ENCODE peak calls at places on chromosomes 11 and 22, in four cellular contexts. B is sigmoid colon, X is IMR-90, P is breast epithelium. W is an unnamed sample.

GRCh38 chr22:45868586-45869443 is 108.1 kb downstream of the WNT7B start:
- DNase-seq in B (peak), X (no peak), P (peak), W (no peak)

GRCh38 chr11:72179804-72180396 is 12.0 kb upstream of the FOLR1 start:
- DNase-seq in B (no peak), X (no peak), P (no peak), W (no peak)

GRCh38 chr11:43576834-43577521 is 103.6 kb upstream of the HSD17B12 start:
- DNase-seq in B (no peak), X (peak), P (no peak), W (no peak)

GRCh38 chr11:75896843-75897419 is 81.9 kb downstream of the UVRAG start:
- DNase-seq in B (no peak), X (peak), P (no peak), W (no peak)

GRCh38 chr11:67464411-67465189 is 4.5 kb downstream of the TMEM134 start:
- DNase-seq in B (peak), X (peak), P (peak), W (peak)

GRCh38 chr11:68296344-68297051 is 15.9 kb upstream of the LRP5 start:
- DNase-seq in B (no peak), X (no peak), P (no peak), W (no peak)

GRCh38 chr11:34549271-34549670 is 35.7 kb upstream of the ELF5 start:
- DNase-seq in B (no peak), X (no peak), P (no peak), W (peak)

GRCh38 chr11:34188181-34188580 is 82.8 kb downstream of the NAT10 start:
- DNase-seq in B (no peak), X (no peak), P (no peak), W (no peak)

GRCh38 chr22:46007003-46007847 is 30.3 kb upstream of the WNT7B start:
- DNase-seq in B (peak), X (peak), P (peak), W (peak)

GRCh38 chr11:36953986-36954385 is 355.9 kb upstream of the RAG2 start:
- DNase-seq in B (no peak), X (no peak), P (no peak), W (no peak)

GRCh38 chr11:7665473-7666291 is 7.6 kb downstream of the CYB5R2 start:
- DNase-seq in B (peak), X (peak), P (peak), W (peak)

GRCh38 chr11:128261011-128261421 is 326.3 kb downstream of the ETS1 start:
- DNase-seq in B (no peak), X (no peak), P (no peak), W (no peak)

GRCh38 chr11:62489204-62489603 is 57.4 kb downstream of the AHNAK start:
- DNase-seq in B (no peak), X (peak), P (no peak), W (no peak)

GRCh38 chr22:37823134-37823985 is at the start of gene GALR3:
- DNase-seq in B (no peak), X (no peak), P (no peak), W (no peak)

GRCh38 chr11:8989411-8989810 is 14.4 kb downstream of the NRIP3 start:
- DNase-seq in B (no peak), X (peak), P (no peak), W (no peak)

GRCh38 chr11:6604081-6604626 is 580 bp downstream of the ILK start:
- DNase-seq in B (peak), X (peak), P (no peak), W (peak)

GRCh38 chr11:105132716-105133511 is 6.7 kb downstream of the CARD18 start:
- DNase-seq in B (no peak), X (peak), P (no peak), W (no peak)

GRCh38 chr11:47950396-47950795 is 30.0 kb upstream of the PTPRJ start:
- DNase-seq in B (no peak), X (no peak), P (no peak), W (no peak)

GRCh38 chr11:66861774-66862558 is 5.1 kb downstream of the LRFN4 start:
- DNase-seq in B (peak), X (no peak), P (no peak), W (no peak)

GRCh38 chr11:67630943-67631331 is 1.2 kb upstream of the NUDT8 start:
- DNase-seq in B (no peak), X (no peak), P (no peak), W (no peak)

GRCh38 chr22:23282089-23282501 is 101.8 kb downstream of the BCR start:
- DNase-seq in B (peak), X (peak), P (peak), W (peak)

GRCh38 chr11:26244207-26244606 is 87.7 kb upstream of the ANO3 start:
- DNase-seq in B (no peak), X (peak), P (no peak), W (no peak)

GRCh38 chr22:48900626-48901025 is 927.0 kb downstream of the BRD1 start:
- DNase-seq in B (no peak), X (no peak), P (no peak), W (no peak)

GRCh38 chr22:41966607-41967240 is 2.5 kb upstream of the SEPTIN3 start:
- DNase-seq in B (no peak), X (peak), P (no peak), W (no peak)

GRCh38 chr11:74678591-74679512 is 52.4 kb downstream of the CHRDL2 start:
- DNase-seq in B (no peak), X (peak), P (peak), W (peak)

GRCh38 chr22:50115693-50116092 is 25.9 kb downstream of the MOV10L1 start:
- DNase-seq in B (peak), X (peak), P (peak), W (peak)

GRCh38 chr11:12410006-12410728 is 32.8 kb downstream of the PARVA start:
- DNase-seq in B (peak), X (peak), P (no peak), W (no peak)

GRCh38 chr11:7154881-7155344 is 66.1 kb downstream of the RBMXL2 start:
- DNase-seq in B (no peak), X (no peak), P (no peak), W (no peak)

GRCh38 chr22:42324991-42325710 is 54.7 kb upstream of the TCF20 start:
- DNase-seq in B (no peak), X (no peak), P (no peak), W (no peak)

GRCh38 chr22:31490496-31490925 is 869 bp upstream of the EIF4ENIF1 start:
- DNase-seq in B (peak), X (peak), P (peak), W (peak)

GRCh38 chr11:123301696-123302400 is 106.8 kb upstream of the CLMP start:
- DNase-seq in B (peak), X (peak), P (no peak), W (peak)

GRCh38 chr11:94861306-94861845 is 93.2 kb downstream of the AMOTL1 start:
- DNase-seq in B (no peak), X (no peak), P (no peak), W (no peak)

GRCh38 chr11:2301631-2302272 is at the start of the genes C11orf21 and TSPAN32:
- DNase-seq in B (no peak), X (peak), P (peak), W (no peak)

DNA sequence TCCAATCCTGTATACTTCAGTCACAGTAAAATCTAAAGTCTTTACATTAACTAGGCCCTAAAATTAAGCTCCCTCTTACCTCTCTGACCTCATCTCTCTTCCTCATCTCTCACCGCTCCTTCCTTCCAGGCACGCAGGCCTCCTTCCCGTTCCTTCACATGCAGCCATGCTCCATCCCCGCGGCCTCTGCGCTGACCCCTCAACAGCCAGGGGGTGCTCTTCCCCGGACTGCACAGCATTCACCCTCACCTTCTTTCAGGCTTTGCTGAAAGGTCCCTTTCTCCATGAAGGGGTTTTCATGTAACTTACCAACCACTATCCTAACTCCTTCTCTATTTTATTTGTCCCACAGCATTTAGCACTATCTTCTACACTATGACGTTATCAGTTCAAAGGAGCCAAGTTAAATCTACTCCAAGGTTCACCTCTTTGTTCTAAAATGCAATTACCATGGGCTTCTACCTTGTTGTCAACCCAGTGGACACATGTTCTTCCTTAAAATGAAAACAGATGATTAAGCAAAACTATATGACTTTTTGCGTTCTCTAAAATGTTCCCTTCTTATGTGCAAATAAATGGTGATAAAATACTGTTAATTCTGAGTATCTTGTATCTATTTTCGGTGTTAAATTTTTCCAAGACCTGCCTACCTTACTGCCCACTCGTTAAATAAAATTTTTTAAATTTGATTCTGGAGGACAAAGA is 57.8 kb upstream of the APOA1 start:
- DNase-seq in B (peak), X (no peak), P (no peak), W (peak)
- TF ChIP-seq CTCF in B (no peak), X (peak), P (no peak), W (no peak)

GRCh38 chr22:44332946-44333345 is 20.2 kb upstream of the SHISAL1 start:
- DNase-seq in B (peak), X (no peak), P (no peak), W (no peak)

GRCh38 chr22:44333847-44334635 is 21.3 kb upstream of the SHISAL1 start:
- DNase-seq in B (no peak), X (no peak), P (no peak), W (no peak)

GRCh38 chr22:44335903-44336803 is 23.4 kb upstream of the SHISAL1 start:
- DNase-seq in B (no peak), X (no peak), P (no peak), W (no peak)

GRCh38 chr22:44336962-44337657 is 24.4 kb upstream of the SHISAL1 start:
- DNase-seq in B (peak), X (no peak), P (no peak), W (no peak)

GRCh38 chr22:44335066-44335839 is 22.5 kb upstream of the SHISAL1 start:
- DNase-seq in B (no peak), X (no peak), P (no peak), W (no peak)
- H3K4me3 ChIP-seq in B (no peak), X (no peak), P (no peak), W (no peak)

GRCh38 chr11:299081-299891 is at the start of gene IFITM5:
- DNase-seq in B (peak), X (no peak), P (no peak), W (no peak)

GRCh38 chr11:296206-296975 is 2.9 kb downstream of the IFITM5 start:
- DNase-seq in B (peak), X (no peak), P (no peak), W (peak)

GRCh38 chr11:296976-297665 is 2.2 kb downstream of the IFITM5 start:
- DNase-seq in B (peak), X (no peak), P (no peak), W (peak)

GRCh38 chr11:298406-299065 is 790 bp downstream of the IFITM5 start:
- DNase-seq in B (peak), X (no peak), P (no peak), W (peak)

GRCh38 chr11:297666-298405 is 1.5 kb downstream of the IFITM5 start:
- DNase-seq in B (peak), X (no peak), P (no peak), W (peak)
- TF ChIP-seq POLR2A in B (no peak), X (no peak), P (no peak), W (no peak)

GRCh38 chr22:39543095-39543494 is 10.5 kb upstream of the RPS19BP1 start:
- DNase-seq in B (no peak), X (peak), P (no peak), W (no peak)
- TF ChIP-seq CTCF in B (no peak), X (peak), P (no peak), W (no peak)